ENCODE peak calls at places on chromosomes 3 and 15, in six cellular contexts. P, M, C, H, L and K are unnamed samples.

GRCh38 chr3:55720614-55721013 is 233.5 kb upstream of the WNT5A start:
- DNase-seq in P (no peak), M (no peak), C (no peak), H (no peak), L (no peak), K (no peak)

GRCh38 chr3:160395297-160395696 is 3.7 kb downstream of the IFT80 start:
- DNase-seq in P (no peak), M (no peak), C (no peak), H (no peak), L (no peak), K (no peak)

GRCh38 chr15:80550219-80550909 is 144.7 kb upstream of the ABHD17C start:
- DNase-seq in P (no peak), M (peak), C (no peak), H (no peak), L (peak), K (no peak)

GRCh38 chr3:160810360-160810759 is 54.3 kb downstream of the PPM1L start:
- DNase-seq in P (no peak), M (no peak), C (no peak), H (no peak), L (no peak), K (no peak)

GRCh38 chr3:13133471-13133981 is 60.3 kb upstream of the IQSEC1 start:
- DNase-seq in P (no peak), M (no peak), C (no peak), H (no peak), L (no peak), K (no peak)

GRCh38 chr3:124769462-124769861 is 39.2 kb downstream of the UMPS start:
- DNase-seq in P (no peak), M (no peak), C (no peak), H (no peak), L (no peak), K (no peak)

GRCh38 chr15:71198846-71199245 is 83.6 kb downstream of the THSD4 start:
- DNase-seq in P (no peak), M (no peak), C (no peak), H (no peak), L (no peak), K (no peak)

GRCh38 chr3:125594581-125595011 is 701 bp downstream of the OSBPL11 start:
- DNase-seq in P (peak), M (no peak), C (no peak), H (no peak), L (no peak), K (no peak)

GRCh38 chr3:52225452-52226228 is at the start of gene TLR9:
- DNase-seq in P (no peak), M (no peak), C (no peak), H (no peak), L (peak), K (peak)

GRCh38 chr15:70701891-70702568 is 61.3 kb downstream of the UACA start:
- DNase-seq in P (no peak), M (no peak), C (no peak), H (no peak), L (no peak), K (no peak)

GRCh38 chr15:68654786-68655560 is 76.2 kb downstream of the CORO2B start:
- DNase-seq in P (no peak), M (no peak), C (no peak), H (no peak), L (no peak), K (no peak)

GRCh38 chr15:31867536-31868442 is 162.5 kb upstream of the CHRNA7 start:
- DNase-seq in P (peak), M (peak), C (peak), H (peak), L (peak), K (peak)

GRCh38 chr15:28178290-28178689 is 79.2 kb upstream of the OCA2 start:
- DNase-seq in P (no peak), M (peak), C (no peak), H (no peak), L (no peak), K (no peak)

DNA sequence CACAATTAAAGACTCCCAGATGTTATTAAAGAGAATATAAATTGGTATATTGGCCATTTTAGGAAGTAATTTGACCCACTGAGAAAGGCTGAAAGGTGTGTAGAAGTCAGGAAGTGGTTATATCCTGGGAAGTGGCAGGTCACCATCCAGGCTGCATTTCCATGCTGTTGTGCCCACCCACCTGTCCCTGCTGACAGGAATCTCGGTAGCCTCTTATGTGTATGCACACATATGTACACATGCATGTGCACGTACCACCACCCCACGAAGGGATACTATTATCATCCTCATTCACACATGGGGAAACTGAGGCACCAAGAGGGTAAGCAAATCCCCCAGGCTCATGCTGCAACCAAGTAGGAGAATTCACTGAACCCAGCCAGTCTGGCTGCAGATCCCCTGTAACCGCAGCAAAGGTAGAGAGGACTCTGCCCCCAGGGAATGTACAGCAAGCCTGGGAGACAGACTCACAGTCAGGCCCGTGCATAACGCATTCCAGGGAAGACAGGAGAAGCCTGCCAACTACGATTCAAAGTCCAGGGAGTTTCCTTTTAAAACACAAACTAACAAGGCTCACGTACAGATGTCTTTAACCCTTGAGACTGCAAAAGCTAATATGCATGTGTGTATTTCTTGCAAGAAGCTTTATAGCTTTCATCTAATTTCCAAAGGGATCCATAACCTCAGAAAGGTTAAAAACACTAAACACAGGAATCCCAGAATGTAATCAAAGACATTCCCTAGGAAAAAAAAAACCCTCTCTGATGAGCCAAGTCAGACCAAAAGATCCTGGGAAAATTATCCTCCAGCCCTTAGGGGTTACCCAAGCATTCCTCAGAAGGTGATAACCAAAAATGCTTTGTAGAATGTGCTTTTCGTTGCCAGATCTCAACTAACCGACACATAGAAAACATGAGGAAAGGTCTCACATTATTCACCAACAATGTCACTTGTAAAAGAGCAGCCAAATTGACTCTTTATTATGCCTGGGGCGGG is 129.6 kb downstream of the ADAMTS17 start:
- DNase-seq in P (no peak), M (peak), C (no peak), H (no peak), L (no peak), K (no peak)
- TF ChIP-seq GABPA in P (no peak), M (no peak), C (no peak), H (no peak), L (no peak), K (no peak)

DNA sequence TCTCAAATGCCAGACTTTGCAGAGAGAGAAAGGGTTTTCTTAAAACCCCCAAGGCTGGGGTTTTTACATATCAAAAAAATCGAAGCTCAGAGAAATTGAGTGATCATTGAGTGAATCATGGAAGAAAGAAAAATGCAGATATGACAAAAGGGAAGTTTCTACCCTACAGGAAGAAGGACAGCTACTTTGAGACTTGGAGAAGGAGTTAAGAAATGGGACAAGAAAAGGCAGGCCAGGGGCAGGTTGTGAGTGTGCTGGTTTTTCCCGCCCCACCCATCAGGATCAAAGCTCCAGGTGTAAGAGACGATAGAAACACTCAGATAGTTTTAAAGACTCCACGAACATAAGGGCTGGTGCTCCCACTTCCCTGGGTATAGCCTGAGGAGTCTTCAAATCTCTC is 18.6 kb downstream of the TMEM158 start:
- DNase-seq in P (no peak), M (no peak), C (no peak), H (no peak), L (no peak), K (no peak)
- H3K27ac ChIP-seq in P (no peak), M (no peak), C (no peak), H (no peak), L (no peak), K (no peak)

DNA sequence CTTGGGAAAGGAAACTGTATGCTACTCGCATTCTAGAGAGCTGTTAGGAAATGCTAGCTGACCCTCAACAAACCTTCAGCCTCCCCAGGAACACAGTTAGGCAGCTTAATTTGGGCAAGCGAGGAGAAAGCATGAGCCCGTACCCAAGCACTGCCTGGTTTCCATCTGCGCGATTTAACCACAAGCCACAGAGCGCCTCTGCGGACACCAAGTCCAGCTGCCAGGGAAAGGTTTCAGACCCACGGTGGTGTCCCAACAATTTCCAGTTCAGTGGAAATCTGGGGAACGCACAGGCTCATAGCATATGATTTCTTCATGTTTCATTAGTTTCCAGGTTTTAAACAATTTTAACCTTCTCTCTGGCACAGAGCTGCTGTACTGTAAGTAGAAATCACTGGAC is 617.6 kb downstream of the FHIT start:
- DNase-seq in P (no peak), M (no peak), C (no peak), H (no peak), L (no peak), K (peak)
- TF ChIP-seq GABPA in P (no peak), M (no peak), C (no peak), H (no peak), L (no peak), K (no peak)

GRCh38 chr3:146625117-146625775 is 20.1 kb upstream of the PLSCR5 start:
- DNase-seq in P (no peak), M (no peak), C (no peak), H (no peak), L (no peak), K (no peak)
- H3K27ac ChIP-seq in P (no peak), M (no peak), C (no peak), H (no peak), L (no peak), K (no peak)

GRCh38 chr15:37075777-37076176 is 24.6 kb downstream of the MEIS2 start:
- DNase-seq in P (no peak), M (no peak), C (no peak), H (no peak), L (no peak), K (no peak)

GRCh38 chr15:37072181-37072580 is 28.2 kb downstream of the MEIS2 start:
- DNase-seq in P (no peak), M (no peak), C (no peak), H (no peak), L (no peak), K (no peak)

GRCh38 chr15:37076543-37076942 is 23.8 kb downstream of the MEIS2 start:
- DNase-seq in P (no peak), M (no peak), C (no peak), H (no peak), L (no peak), K (no peak)

GRCh38 chr15:37071134-37071533 is 29.2 kb downstream of the MEIS2 start:
- DNase-seq in P (no peak), M (no peak), C (no peak), H (no peak), L (no peak), K (no peak)

DNA sequence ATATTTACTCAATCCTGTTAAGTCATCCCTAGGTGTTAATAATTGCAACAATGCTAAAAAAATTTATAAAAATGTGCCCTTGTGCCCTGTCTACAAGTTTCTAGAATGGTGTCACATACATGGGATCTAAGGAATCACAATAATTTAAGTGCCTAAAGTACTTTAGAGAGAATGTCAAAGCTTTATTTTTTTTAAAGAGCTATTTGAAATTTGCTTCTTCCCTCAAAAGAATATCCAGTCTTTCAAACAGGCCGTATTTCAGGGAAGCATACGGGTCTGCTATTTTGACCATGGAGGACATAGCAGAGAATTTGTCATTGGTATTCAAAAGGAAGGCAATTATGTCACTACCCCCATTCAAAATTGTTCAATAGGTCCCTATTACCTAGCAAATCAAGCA is 29.7 kb downstream of the MEIS2 start:
- DNase-seq in P (no peak), M (no peak), C (no peak), H (no peak), L (no peak), K (no peak)
- TF ChIP-seq GABPA in P (no peak), M (no peak), C (no peak), H (no peak), L (no peak), K (no peak)